ENCODE peak calls at places on chromosomes 2 and 18, in five cellular contexts. O, W, M, J and B are unnamed samples. For H3K4me1, the result is how much of the 10 kb centered on the place peaks cover.

GRCh38 chr2:29343830-29344229 is 228.6 kb downstream of the CLIP4 start:
- DNase-seq in O (no peak), W (no peak), M (no peak), J (no peak), B (no peak)

GRCh38 chr18:25814841-25815458 is 275.5 kb downstream of the SS18 start:
- DNase-seq in O (no peak), W (no peak), M (no peak), J (no peak), B (no peak)

GRCh38 chr2:71892896-71893295 is 254.8 kb downstream of the CYP26B1 start:
- DNase-seq in O (no peak), W (no peak), M (no peak), J (no peak), B (no peak)

GRCh38 chr18:49510393-49511115 is 23.5 kb upstream of the C18orf32 start:
- DNase-seq in O (no peak), W (peak), M (peak), J (peak), B (peak)

GRCh38 chr2:118095610-118096009 is 7.3 kb downstream of the INSIG2 start:
- DNase-seq in O (no peak), W (no peak), M (no peak), J (no peak), B (no peak)

GRCh38 chr2:31297751-31298150 is 63.8 kb downstream of the EHD3 start:
- DNase-seq in O (no peak), W (peak), M (no peak), J (no peak), B (no peak)

GRCh38 chr2:83915381-83915780 is 543.7 kb downstream of the SUCLG1 start:
- DNase-seq in O (no peak), W (no peak), M (no peak), J (no peak), B (no peak)

GRCh38 chr2:223560704-223561435 is 41.3 kb downstream of the SCG2 start:
- DNase-seq in O (no peak), W (peak), M (no peak), J (no peak), B (no peak)

GRCh38 chr2:20523798-20524197 is 76.9 kb downstream of the RHOB start:
- DNase-seq in O (no peak), W (no peak), M (no peak), J (no peak), B (peak)

GRCh38 chr2:215410932-215411285 is 25.0 kb downstream of the FN1 start:
- DNase-seq in O (no peak), W (peak), M (no peak), J (no peak), B (no peak)

GRCh38 chr18:75269140-75269676 is 58.6 kb downstream of the TSHZ1 start:
- DNase-seq in O (no peak), W (no peak), M (no peak), J (no peak), B (no peak)

GRCh38 chr2:126949775-126950174 is 51.1 kb downstream of the TEX51 start:
- DNase-seq in O (no peak), W (no peak), M (no peak), J (no peak), B (no peak)

GRCh38 chr2:215886026-215886425 is 127.3 kb downstream of the MREG start:
- DNase-seq in O (no peak), W (no peak), M (no peak), J (no peak), B (no peak)

GRCh38 chr18:2087877-2088673 is 483.2 kb downstream of the METTL4 start:
- DNase-seq in O (no peak), W (no peak), M (no peak), J (no peak), B (no peak)

GRCh38 chr2:168841445-168841844 is 39.0 kb downstream of the NOSTRIN start:
- DNase-seq in O (no peak), W (no peak), M (no peak), J (peak), B (no peak)

GRCh38 chr18:36129300-36130038 is at the start of the genes ELP2 and SLC39A6:
- DNase-seq in O (peak), W (peak), M (peak), J (peak), B (peak)
- TF ChIP-seq POLR2A in O (peak), W (peak), M (peak), J (no peak), B (peak)

GRCh38 chr2:38598200-38598990 is 4.3 kb downstream of the HNRNPLL start:
- DNase-seq in O (no peak), W (no peak), M (no peak), J (no peak), B (no peak)

GRCh38 chr2:38597115-38597514 is 5.6 kb downstream of the HNRNPLL start:
- DNase-seq in O (no peak), W (no peak), M (no peak), J (no peak), B (no peak)

GRCh38 chr2:38599706-38600105 is 3.0 kb downstream of the HNRNPLL start:
- DNase-seq in O (no peak), W (no peak), M (no peak), J (no peak), B (no peak)

GRCh38 chr2:38600242-38600891 is 2.4 kb downstream of the HNRNPLL start:
- DNase-seq in O (no peak), W (no peak), M (no peak), J (no peak), B (no peak)

GRCh38 chr2:38598991-38599295 is 3.8 kb downstream of the HNRNPLL start:
- DNase-seq in O (no peak), W (no peak), M (no peak), J (no peak), B (no peak)
- H3K4me1 ChIP-seq in O (under half), W (half or more), M (under half), J (under half), B (under half)

GRCh38 chr18:35939166-35939565 is 33.3 kb upstream of the RMP24 start:
- DNase-seq in O (no peak), W (no peak), M (no peak), J (no peak), B (no peak)
- TF ChIP-seq CTCF in O (no peak), W (no peak), M (no peak), J (no peak), B (no peak)

GRCh38 chr2:105387225-105387624 is 11.6 kb downstream of the FHL2 start:
- DNase-seq in O (no peak), W (no peak), M (no peak), J (no peak), B (no peak)

GRCh38 chr2:105384216-105384615 is 14.6 kb downstream of the FHL2 start:
- DNase-seq in O (no peak), W (no peak), M (no peak), J (no peak), B (no peak)

GRCh38 chr2:105383456-105383855 is 15.4 kb downstream of the FHL2 start:
- DNase-seq in O (no peak), W (no peak), M (no peak), J (no peak), B (no peak)

GRCh38 chr2:105384861-105385260 is 14.0 kb downstream of the FHL2 start:
- DNase-seq in O (no peak), W (no peak), M (no peak), J (no peak), B (no peak)

GRCh38 chr2:105385703-105386540 is 12.9 kb downstream of the FHL2 start:
- DNase-seq in O (no peak), W (no peak), M (no peak), J (no peak), B (no peak)
- TF ChIP-seq POLR2A in O (no peak), W (no peak), M (no peak), J (no peak), B (no peak)

GRCh38 chr2:75579186-75579585 is 18.4 kb upstream of the EVA1A start:
- DNase-seq in O (no peak), W (no peak), M (no peak), J (no peak), B (no peak)
- H3K4me1 ChIP-seq in O (under half), W (under half), M (under half), J (under half), B (under half)

GRCh38 chr2:160918909-160919503 is 241.2 kb upstream of the TANK start:
- DNase-seq in O (peak), W (peak), M (peak), J (peak), B (peak)
- TF ChIP-seq CTCF in O (peak), W (peak), M (peak), J (peak), B (peak)